ENCODE peak calls at places on chromosomes 11 and 22, in ten cellular contexts. P, C, M, N, E, Y, B, J, G and K are unnamed samples.

GRCh38 chr22:27309713-27310112 is 491.8 kb downstream of the MN1 start:
- DNase-seq in P (no peak), C (no peak), M (no peak), N (no peak), E (no peak), Y (no peak), B (no peak), J (no peak), G (no peak), K (peak)

GRCh38 chr11:36066891-36067290 is 123.0 kb downstream of the LDLRAD3 start:
- DNase-seq in P (no peak), C (no peak), M (no peak), N (no peak), E (no peak), Y (no peak), B (no peak), J (no peak), G (no peak), K (no peak)

GRCh38 chr22:41405588-41405987 is 23.8 kb downstream of the TEF start:
- DNase-seq in P (no peak), C (no peak), M (peak), N (no peak), E (no peak), Y (peak), B (no peak), J (peak), G (no peak), K (no peak)

GRCh38 chr11:115333106-115333505 is 171.1 kb downstream of the CADM1 start:
- DNase-seq in P (no peak), C (no peak), M (no peak), N (no peak), E (no peak), Y (no peak), B (no peak), J (no peak), G (peak), K (peak)

GRCh38 chr11:117231637-117232021 is 244 bp downstream of the PCSK7 start:
- DNase-seq in P (no peak), C (no peak), M (no peak), N (no peak), E (no peak), Y (no peak), B (no peak), J (no peak), G (no peak), K (no peak)

GRCh38 chr22:45709866-45710265 is 38.2 kb downstream of the ATXN10 start:
- DNase-seq in P (no peak), C (no peak), M (no peak), N (peak), E (no peak), Y (no peak), B (no peak), J (no peak), G (peak), K (peak)

GRCh38 chr22:46638601-46639431 is 18.6 kb downstream of the GRAMD4 start:
- DNase-seq in P (peak), C (no peak), M (no peak), N (peak), E (no peak), Y (no peak), B (peak), J (no peak), G (peak), K (peak)

GRCh38 chr11:122207505-122207904 is 91.5 kb upstream of the BLID start:
- DNase-seq in P (no peak), C (no peak), M (no peak), N (peak), E (no peak), Y (no peak), B (peak), J (no peak), G (no peak), K (peak)

GRCh38 chr11:772429-773390 is 4.6 kb downstream of the GATD1 start:
- DNase-seq in P (no peak), C (no peak), M (no peak), N (no peak), E (peak), Y (no peak), B (no peak), J (no peak), G (no peak), K (no peak)